ENCODE peak calls at places on chromosomes 1 and 21, in nine cellular contexts. One of them, this sample, is unnamed.

GRCh38 chr1:79044974-79045650 is 38.6 kb upstream of the ADGRL4 start:
- DNase-seq in OCI-LY7: no peak
- DNase-seq in CD8-positive, alpha-beta T cell: no peak
- DNase-seq in prostate gland: no peak
- DNase-seq in fibroblast of pulmonary artery: peak; percentile 48
- DNase-seq in fibroblast of lung: no peak
- DNase-seq in IMR-90: no peak
- DNase-seq in stomach: no peak
- DNase-seq in progenitor cell of endocrine pancreas: no peak
- DNase-seq in this sample: no peak

GRCh38 chr1:241992734-241993133 is 6.2 kb downstream of the MAP1LC3C start:
- DNase-seq in fibroblast of pulmonary artery: no peak
- DNase-seq in OCI-LY7: no peak
- DNase-seq in IMR-90: peak; percentile 17
- DNase-seq in progenitor cell of endocrine pancreas: no peak
- DNase-seq in fibroblast of lung: peak; percentile 50
- DNase-seq in prostate gland: no peak
- DNase-seq in stomach: no peak
- DNase-seq in CD8-positive, alpha-beta T cell: no peak
- DNase-seq in this sample: no peak

GRCh38 chr21:35179990-35180557 is 131.0 kb upstream of the RUNX1 start:
- DNase-seq in progenitor cell of endocrine pancreas: no peak
- DNase-seq in OCI-LY7: no peak
- DNase-seq in stomach: no peak
- DNase-seq in fibroblast of pulmonary artery: peak; percentile 65
- DNase-seq in IMR-90: peak; percentile 94
- DNase-seq in prostate gland: no peak
- DNase-seq in CD8-positive, alpha-beta T cell: no peak
- DNase-seq in fibroblast of lung: peak; percentile 78
- DNase-seq in this sample: peak; percentile 11

GRCh38 chr1:21865943-21866628 is 54.0 kb downstream of the LDLRAD2 start:
- DNase-seq in prostate gland: no peak
- DNase-seq in progenitor cell of endocrine pancreas: no peak
- DNase-seq in IMR-90: no peak
- DNase-seq in CD8-positive, alpha-beta T cell: no peak
- DNase-seq in stomach: no peak
- DNase-seq in fibroblast of lung: no peak
- DNase-seq in OCI-LY7: peak; percentile 88
- DNase-seq in fibroblast of pulmonary artery: no peak
- DNase-seq in this sample: no peak

GRCh38 chr1:244349103-244349531 is 102.6 kb downstream of the ADSS2 start:
- DNase-seq in IMR-90: peak; percentile 91
- DNase-seq in OCI-LY7: no peak
- DNase-seq in CD8-positive, alpha-beta T cell: no peak
- DNase-seq in fibroblast of lung: peak; percentile 93
- DNase-seq in fibroblast of pulmonary artery: peak; percentile 95
- DNase-seq in stomach: no peak
- DNase-seq in progenitor cell of endocrine pancreas: no peak
- DNase-seq in prostate gland: no peak
- DNase-seq in this sample: peak; percentile 30

GRCh38 chr1:18481190-18481920 is 625 bp downstream of the KLHDC7A start:
- DNase-seq in OCI-LY7: peak; percentile 94
- DNase-seq in fibroblast of pulmonary artery: no peak
- DNase-seq in stomach: peak; percentile 40
- DNase-seq in fibroblast of lung: no peak
- DNase-seq in CD8-positive, alpha-beta T cell: no peak
- DNase-seq in prostate gland: no peak
- DNase-seq in IMR-90: no peak
- DNase-seq in progenitor cell of endocrine pancreas: no peak
- DNase-seq in this sample: no peak

GRCh38 chr1:20194770-20195463 is 8.6 kb upstream of the PLA2G2C start:
- DNase-seq in OCI-LY7: peak; percentile 81
- DNase-seq in IMR-90: peak; percentile 36
- DNase-seq in CD8-positive, alpha-beta T cell: peak; percentile 73
- DNase-seq in prostate gland: peak; percentile 58
- DNase-seq in progenitor cell of endocrine pancreas: peak; percentile 50
- DNase-seq in fibroblast of pulmonary artery: peak; percentile 60
- DNase-seq in stomach: peak; percentile 81
- DNase-seq in fibroblast of lung: peak; percentile 44
- DNase-seq in this sample: peak; percentile 66

GRCh38 chr1:200780545-200781444 is 42.1 kb downstream of the CAMSAP2 start:
- DNase-seq in progenitor cell of endocrine pancreas: no peak
- DNase-seq in CD8-positive, alpha-beta T cell: no peak
- DNase-seq in fibroblast of lung: peak; percentile 69
- DNase-seq in prostate gland: no peak
- DNase-seq in OCI-LY7: no peak
- DNase-seq in fibroblast of pulmonary artery: peak; percentile 48
- DNase-seq in stomach: no peak
- DNase-seq in IMR-90: peak; percentile 43
- DNase-seq in this sample: no peak

GRCh38 chr1:214861615-214862014 is 220.9 kb upstream of the KCNK2 start:
- DNase-seq in IMR-90: peak; percentile 77
- DNase-seq in fibroblast of lung: no peak
- DNase-seq in CD8-positive, alpha-beta T cell: no peak
- DNase-seq in fibroblast of pulmonary artery: no peak
- DNase-seq in OCI-LY7: no peak
- DNase-seq in progenitor cell of endocrine pancreas: no peak
- DNase-seq in prostate gland: no peak
- DNase-seq in stomach: no peak
- DNase-seq in this sample: no peak

DNA sequence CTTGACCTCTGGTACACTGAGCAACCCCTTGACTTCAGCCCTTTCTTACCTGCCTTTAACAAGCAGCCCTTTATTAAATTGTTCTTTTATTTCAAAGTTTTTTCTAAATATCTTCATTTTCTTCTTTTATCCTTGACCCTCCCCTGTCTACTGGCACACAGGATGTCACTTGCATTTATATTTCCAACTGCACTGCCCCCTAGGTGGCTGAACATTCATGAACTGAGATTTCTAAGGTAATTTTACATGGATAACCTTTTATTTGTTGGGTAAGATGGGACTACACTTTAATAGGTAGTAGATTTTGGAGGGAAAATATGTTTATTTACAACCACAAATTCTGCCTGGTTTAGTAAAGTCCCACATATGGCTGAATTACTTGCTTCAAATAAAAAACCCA is 190.0 kb downstream of the ATP6V1G3 start:
- DNase-seq in IMR-90: no peak
- DNase-seq in fibroblast of pulmonary artery: no peak
- DNase-seq in progenitor cell of endocrine pancreas: no peak
- DNase-seq in CD8-positive, alpha-beta T cell: no peak
- DNase-seq in stomach: no peak
- DNase-seq in OCI-LY7: peak; percentile 4
- DNase-seq in fibroblast of lung: no peak
- DNase-seq in prostate gland: no peak
- DNase-seq in this sample: no peak
- TF ChIP-seq CTCF in IMR-90: no peak
- TF ChIP-seq CTCF in fibroblast of pulmonary artery: peak; percentile 13
- TF ChIP-seq CTCF in progenitor cell of endocrine pancreas: no peak
- TF ChIP-seq CTCF in CD8-positive, alpha-beta T cell: no peak
- TF ChIP-seq CTCF in stomach: no peak
- TF ChIP-seq CTCF in OCI-LY7: peak; percentile 63
- TF ChIP-seq CTCF in fibroblast of lung: no peak
- TF ChIP-seq CTCF in prostate gland: no peak
- TF ChIP-seq CTCF in this sample: no peak

GRCh38 chr1:27099154-27099903 is 55.6 kb downstream of the SLC9A1 start:
- DNase-seq in fibroblast of lung: peak; percentile 82
- DNase-seq in OCI-LY7: peak; percentile 34
- DNase-seq in prostate gland: no peak
- DNase-seq in progenitor cell of endocrine pancreas: no peak
- DNase-seq in fibroblast of pulmonary artery: peak; percentile 83
- DNase-seq in stomach: peak; percentile 48
- DNase-seq in IMR-90: peak; percentile 83
- DNase-seq in CD8-positive, alpha-beta T cell: no peak
- DNase-seq in this sample: no peak
- TF ChIP-seq CTCF in fibroblast of lung: no peak
- TF ChIP-seq CTCF in OCI-LY7: no peak
- TF ChIP-seq CTCF in prostate gland: no peak
- TF ChIP-seq CTCF in progenitor cell of endocrine pancreas: no peak
- TF ChIP-seq CTCF in fibroblast of pulmonary artery: no peak
- TF ChIP-seq CTCF in stomach: no peak
- TF ChIP-seq CTCF in IMR-90: no peak
- TF ChIP-seq CTCF in CD8-positive, alpha-beta T cell: no peak
- TF ChIP-seq CTCF in this sample: no peak

DNA sequence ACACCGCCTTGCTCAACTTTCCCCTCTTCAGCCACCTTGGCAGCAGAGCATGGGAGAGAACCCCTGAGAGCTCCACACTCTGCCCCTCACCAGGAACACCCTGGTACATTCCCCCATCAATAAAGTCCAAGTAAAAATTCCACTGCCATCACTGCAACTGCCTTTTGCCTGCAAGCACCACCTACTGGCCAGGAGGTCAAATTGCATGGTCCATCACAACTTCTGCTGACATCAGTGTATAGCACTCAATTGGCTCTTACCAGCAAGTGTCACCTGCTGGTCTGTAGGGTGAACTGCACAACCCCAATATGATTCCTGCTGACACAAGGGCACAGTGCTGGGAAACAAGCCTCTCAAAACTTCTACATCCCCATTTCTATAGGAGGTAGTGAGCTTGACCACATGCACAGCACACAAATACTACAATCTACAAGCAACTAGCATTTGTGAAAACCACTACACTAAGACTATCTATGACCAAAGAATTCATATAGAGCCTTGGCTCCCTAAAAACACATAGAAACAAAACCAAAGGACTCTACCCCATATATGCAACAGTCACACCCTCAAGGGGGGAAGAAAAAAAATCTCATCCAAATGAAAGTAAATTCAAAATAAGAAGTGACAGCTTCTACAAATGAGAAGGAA is 69.2 kb downstream of the FASLG start:
- DNase-seq in fibroblast of lung: peak; percentile 8
- DNase-seq in IMR-90: peak; percentile 29
- DNase-seq in fibroblast of pulmonary artery: peak; percentile 30
- DNase-seq in CD8-positive, alpha-beta T cell: peak; percentile 25
- DNase-seq in stomach: no peak
- DNase-seq in progenitor cell of endocrine pancreas: no peak
- DNase-seq in prostate gland: no peak
- DNase-seq in OCI-LY7: peak; percentile 63
- DNase-seq in this sample: peak; percentile 38
- TF ChIP-seq CTCF in fibroblast of lung: peak; percentile 31
- TF ChIP-seq CTCF in IMR-90: peak; percentile 45
- TF ChIP-seq CTCF in fibroblast of pulmonary artery: peak; percentile 40
- TF ChIP-seq CTCF in CD8-positive, alpha-beta T cell: peak; percentile 57
- TF ChIP-seq CTCF in stomach: no peak
- TF ChIP-seq CTCF in progenitor cell of endocrine pancreas: peak; percentile 52
- TF ChIP-seq CTCF in prostate gland: no peak
- TF ChIP-seq CTCF in OCI-LY7: peak; percentile 94
- TF ChIP-seq CTCF in this sample: peak; percentile 71

GRCh38 chr1:63918395-63918945 is 144.7 kb downstream of the ROR1 start:
- DNase-seq in CD8-positive, alpha-beta T cell: no peak
- DNase-seq in fibroblast of pulmonary artery: no peak
- DNase-seq in OCI-LY7: no peak
- DNase-seq in prostate gland: no peak
- DNase-seq in progenitor cell of endocrine pancreas: no peak
- DNase-seq in fibroblast of lung: peak; percentile 28
- DNase-seq in IMR-90: no peak
- DNase-seq in stomach: no peak
- DNase-seq in this sample: no peak

GRCh38 chr1:63916485-63917360 is 142.9 kb downstream of the ROR1 start:
- DNase-seq in IMR-90: no peak
- DNase-seq in progenitor cell of endocrine pancreas: no peak
- DNase-seq in fibroblast of pulmonary artery: no peak
- DNase-seq in OCI-LY7: no peak
- DNase-seq in stomach: peak; percentile 55
- DNase-seq in CD8-positive, alpha-beta T cell: no peak
- DNase-seq in prostate gland: no peak
- DNase-seq in fibroblast of lung: no peak
- DNase-seq in this sample: peak; percentile 54

GRCh38 chr1:63915121-63915520 is 141.3 kb downstream of the ROR1 start:
- DNase-seq in OCI-LY7: peak; percentile 49
- DNase-seq in progenitor cell of endocrine pancreas: no peak
- DNase-seq in IMR-90: peak; percentile 54
- DNase-seq in fibroblast of pulmonary artery: peak; percentile 36
- DNase-seq in CD8-positive, alpha-beta T cell: no peak
- DNase-seq in fibroblast of lung: peak; percentile 47
- DNase-seq in stomach: no peak
- DNase-seq in prostate gland: no peak
- DNase-seq in this sample: no peak

GRCh38 chr1:63920154-63921117 is 146.6 kb downstream of the ROR1 start:
- DNase-seq in fibroblast of pulmonary artery: peak; percentile 87
- DNase-seq in CD8-positive, alpha-beta T cell: no peak
- DNase-seq in progenitor cell of endocrine pancreas: no peak
- DNase-seq in OCI-LY7: no peak
- DNase-seq in fibroblast of lung: peak; percentile 77
- DNase-seq in IMR-90: peak; percentile 89
- DNase-seq in stomach: no peak
- DNase-seq in prostate gland: no peak
- DNase-seq in this sample: peak; percentile 63

DNA sequence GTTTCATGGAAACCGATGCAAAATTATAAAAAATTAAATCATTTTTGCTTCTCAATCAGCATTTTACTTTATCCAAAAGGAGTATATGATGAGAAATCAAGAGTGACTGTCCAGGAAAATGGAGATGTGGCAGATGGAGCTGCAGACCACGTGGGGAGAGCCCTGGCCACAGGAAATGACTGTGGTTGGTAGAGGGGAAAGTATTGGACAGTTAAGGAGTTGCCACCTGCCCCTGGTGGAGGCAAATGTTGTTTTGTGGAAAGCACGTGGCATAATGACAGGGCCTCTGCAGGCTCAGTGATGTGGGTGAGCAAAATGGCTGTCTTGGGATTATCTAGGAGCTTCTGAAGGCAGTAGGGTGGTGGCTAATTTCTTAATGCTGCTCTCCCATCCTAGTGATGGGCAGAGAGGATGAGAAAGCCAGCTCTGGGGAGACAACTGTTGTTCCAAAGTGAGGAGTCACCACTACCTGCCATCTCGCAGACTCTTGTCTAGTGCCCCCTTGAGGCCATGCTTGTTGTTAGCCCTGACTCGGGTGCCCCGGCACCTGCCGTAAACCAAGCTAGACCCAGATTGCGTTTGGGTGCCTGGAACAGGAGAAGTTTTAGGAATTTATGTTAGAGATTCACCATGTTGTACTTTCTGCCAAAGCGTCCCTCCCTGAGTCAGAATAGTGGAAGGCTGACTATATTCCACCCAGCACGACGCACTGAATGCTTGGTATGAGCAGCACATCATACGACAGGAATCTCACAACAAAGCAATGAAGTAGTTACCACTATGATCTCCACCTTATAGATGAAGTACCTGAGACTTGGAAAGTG is 144.0 kb downstream of the ROR1 start:
- DNase-seq in CD8-positive, alpha-beta T cell: no peak
- DNase-seq in prostate gland: no peak
- DNase-seq in progenitor cell of endocrine pancreas: no peak
- DNase-seq in OCI-LY7: peak; percentile 51
- DNase-seq in fibroblast of pulmonary artery: no peak
- DNase-seq in stomach: no peak
- DNase-seq in fibroblast of lung: no peak
- DNase-seq in IMR-90: peak; percentile 21
- DNase-seq in this sample: peak; percentile 80
- TF ChIP-seq CTCF in CD8-positive, alpha-beta T cell: no peak
- TF ChIP-seq CTCF in prostate gland: no peak
- TF ChIP-seq CTCF in progenitor cell of endocrine pancreas: peak; percentile 18
- TF ChIP-seq CTCF in OCI-LY7: peak; percentile 71
- TF ChIP-seq CTCF in fibroblast of pulmonary artery: peak; percentile 8
- TF ChIP-seq CTCF in stomach: no peak
- TF ChIP-seq CTCF in fibroblast of lung: peak; percentile 27
- TF ChIP-seq CTCF in IMR-90: peak; percentile 17
- TF ChIP-seq CTCF in this sample: peak; percentile 78

DNA sequence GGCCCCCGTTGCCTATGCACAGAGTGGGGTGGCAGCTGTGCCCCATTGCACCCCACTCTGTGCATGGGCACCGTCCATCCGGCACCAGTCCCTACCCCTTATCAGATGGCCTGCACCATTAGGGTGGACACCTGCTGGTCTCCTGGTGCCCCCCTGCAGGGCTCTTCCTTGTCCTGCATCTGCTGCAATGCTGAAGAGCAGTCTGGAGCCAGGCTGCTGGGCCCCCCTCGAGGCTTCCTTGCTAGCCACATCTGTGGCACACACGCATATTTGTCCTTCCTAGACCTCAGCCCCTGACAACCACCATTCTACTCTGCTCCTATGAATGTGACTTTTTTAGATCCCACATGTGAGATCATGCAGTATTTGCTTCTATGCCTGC is 56.4 kb downstream of the COL18A1 start:
- DNase-seq in IMR-90: no peak
- DNase-seq in fibroblast of lung: no peak
- DNase-seq in CD8-positive, alpha-beta T cell: no peak
- DNase-seq in stomach: no peak
- DNase-seq in prostate gland: no peak
- DNase-seq in OCI-LY7: no peak
- DNase-seq in fibroblast of pulmonary artery: no peak
- DNase-seq in progenitor cell of endocrine pancreas: no peak
- DNase-seq in this sample: no peak
- TF ChIP-seq CTCF in IMR-90: no peak
- TF ChIP-seq CTCF in fibroblast of lung: no peak
- TF ChIP-seq CTCF in CD8-positive, alpha-beta T cell: no peak
- TF ChIP-seq CTCF in stomach: no peak
- TF ChIP-seq CTCF in prostate gland: no peak
- TF ChIP-seq CTCF in OCI-LY7: no peak
- TF ChIP-seq CTCF in fibroblast of pulmonary artery: no peak
- TF ChIP-seq CTCF in progenitor cell of endocrine pancreas: no peak
- TF ChIP-seq CTCF in this sample: no peak